ENCODE peak calls at places on chromosomes 2 and 18, in seven cellular contexts. D, K, V, L, A, N and T are unnamed samples.

GRCh38 chr2:176156301-176156958 is 677 bp upstream of the HOXD3 start:
- DNase-seq in D (no peak), K (no peak), V (no peak), L (no peak), A (no peak), N (no peak), T (no peak)

GRCh38 chr18:8348051-8348450 is 261.2 kb upstream of the RAB12 start:
- DNase-seq in D (no peak), K (no peak), V (no peak), L (no peak), A (no peak), N (no peak), T (no peak)

GRCh38 chr2:52959801-52960200 is 807.8 kb upstream of the CHAC2 start:
- DNase-seq in D (no peak), K (no peak), V (no peak), L (no peak), A (no peak), N (no peak), T (no peak)

GRCh38 chr18:14914126-14914525 is 166.2 kb downstream of the ANKRD30B start:
- DNase-seq in D (no peak), K (no peak), V (no peak), L (no peak), A (no peak), N (no peak), T (no peak)

GRCh38 chr2:107588960-107589542 is 237.6 kb upstream of the RGPD4 start:
- DNase-seq in D (no peak), K (no peak), V (no peak), L (no peak), A (peak), N (no peak), T (peak)

GRCh38 chr2:149611100-149611820 is 23.7 kb upstream of the MMADHC start:
- DNase-seq in D (no peak), K (no peak), V (no peak), L (no peak), A (no peak), N (no peak), T (no peak)

GRCh38 chr18:48133675-48134251 is 203.3 kb upstream of the SMAD2 start:
- DNase-seq in D (no peak), K (no peak), V (no peak), L (no peak), A (no peak), N (no peak), T (no peak)

GRCh38 chr18:57819119-57819518 is 16.0 kb upstream of the ATP8B1 start:
- DNase-seq in D (no peak), K (no peak), V (no peak), L (no peak), A (no peak), N (no peak), T (no peak)

GRCh38 chr18:34121157-34121807 is 103.4 kb downstream of the NOL4 start:
- DNase-seq in D (no peak), K (no peak), V (no peak), L (no peak), A (peak), N (no peak), T (no peak)

GRCh38 chr2:164028764-164029534 is 293.1 kb upstream of the FIGN start:
- DNase-seq in D (no peak), K (no peak), V (no peak), L (no peak), A (no peak), N (no peak), T (peak)

GRCh38 chr2:104447831-104448434 is 406.0 kb upstream of the POU3F3 start:
- DNase-seq in D (no peak), K (no peak), V (no peak), L (no peak), A (no peak), N (no peak), T (no peak)

GRCh38 chr18:70172225-70172624 is 33.3 kb downstream of the RTTN start:
- DNase-seq in D (no peak), K (no peak), V (no peak), L (no peak), A (peak), N (no peak), T (peak)